ENCODE peak calls at places on chromosomes 3 and 15, in ten cellular contexts. J, O, W, P, N, H, G, F, E and X are unnamed samples.

GRCh38 chr15:69537888-69538287 is 85.3 kb downstream of the RPLP1 start:
- DNase-seq in H (no peak), W (no peak), N (no peak), F (no peak), G (no peak), J (no peak), P (no peak), O (no peak), E (no peak), X (no peak)

GRCh38 chr3:169562988-169563774 is 100.3 kb downstream of the MECOM start:
- DNase-seq in W (no peak), E (no peak), F (no peak), G (no peak), J (no peak), H (no peak), N (peak), O (peak), P (no peak), X (no peak)

GRCh38 chr15:40843885-40844542 is at the start of gene SPINT1:
- DNase-seq in F (no peak), E (no peak), N (peak), O (no peak), G (no peak), P (peak), H (no peak), W (peak), J (no peak), X (peak)

GRCh38 chr15:59406446-59406845 is 31.5 kb upstream of the FAM81A start:
- DNase-seq in E (no peak), W (no peak), P (no peak), O (no peak), G (no peak), F (no peak), N (no peak), H (no peak), J (no peak), X (no peak)

GRCh38 chr15:52783929-52784798 is 6.0 kb downstream of the ONECUT1 start:
- DNase-seq in G (no peak), E (no peak), J (no peak), H (no peak), P (no peak), N (no peak), W (peak), O (no peak), F (no peak), X (no peak)

GRCh38 chr15:83571820-83572707 is 81.9 kb upstream of the ADAMTSL3 start:
- DNase-seq in E (no peak), N (no peak), H (peak), W (no peak), G (peak), P (no peak), F (peak), O (peak), J (no peak), X (no peak)

GRCh38 chr3:156816794-156817741 is 9.1 kb upstream of the LEKR1 start:
- DNase-seq in W (peak), O (peak), E (no peak), G (peak), N (peak), F (peak), P (peak), H (peak), J (peak), X (peak)

GRCh38 chr3:128195802-128196201 is 42.5 kb downstream of the EEFSEC start:
- DNase-seq in F (no peak), O (no peak), W (no peak), E (no peak), N (no peak), J (no peak), P (no peak), G (no peak), H (no peak), X (no peak)

GRCh38 chr3:14570089-14570488 is 29.9 kb upstream of the GRIP2 start:
- DNase-seq in O (no peak), J (no peak), E (no peak), H (no peak), W (no peak), F (no peak), P (no peak), N (no peak), G (peak), X (no peak)

GRCh38 chr15:64667736-64668161 is 107.6 kb downstream of the RBPMS2 start:
- DNase-seq in W (no peak), F (peak), P (no peak), O (no peak), G (no peak), N (no peak), J (no peak), H (peak), E (no peak), X (no peak)

GRCh38 chr15:43273243-43273642 is 6.5 kb upstream of the TGM5 start:
- DNase-seq in P (no peak), J (no peak), N (no peak), F (no peak), H (no peak), W (no peak), G (no peak), E (no peak), O (no peak), X (no peak)

GRCh38 chr3:30044515-30044914 is 561.9 kb upstream of the TGFBR2 start:
- DNase-seq in O (no peak), J (no peak), G (no peak), F (no peak), E (no peak), W (no peak), H (no peak), P (no peak), N (no peak), X (no peak)

GRCh38 chr3:139187648-139188047 is 143.0 kb upstream of the PRR23C start:
- DNase-seq in N (no peak), G (no peak), E (no peak), P (no peak), W (no peak), J (no peak), H (no peak), F (no peak), O (no peak), X (no peak)

GRCh38 chr15:69225355-69226027 is 65.1 kb downstream of the GLCE start:
- DNase-seq in G (no peak), P (no peak), F (peak), H (peak), O (peak), W (no peak), J (no peak), E (no peak), N (no peak), X (no peak)

GRCh38 chr3:43773273-43774104 is 82.8 kb downstream of the ABHD5 start:
- DNase-seq in P (no peak), W (no peak), F (no peak), N (no peak), H (peak), O (peak), G (no peak), J (peak), E (no peak), X (no peak)

GRCh38 chr15:74614744-74615312 is 808 bp upstream of the CLK3 start:
- DNase-seq in H (peak), P (peak), W (peak), E (no peak), O (peak), N (peak), F (no peak), J (peak), G (peak), X (peak)

GRCh38 chr3:64291956-64292355 is 66.7 kb upstream of the PRICKLE2 start:
- DNase-seq in O (peak), E (no peak), W (no peak), J (no peak), F (no peak), H (peak), G (no peak), N (no peak), P (no peak), X (no peak)

GRCh38 chr15:82995076-82995475 is 9.1 kb downstream of the RAMAC start:
- DNase-seq in H (no peak), N (no peak), O (no peak), P (no peak), E (no peak), F (no peak), W (no peak), G (no peak), J (no peak), X (no peak)

GRCh38 chr3:5260992-5261501 is 73.5 kb downstream of the EDEM1 start:
- DNase-seq in E (no peak), O (no peak), F (no peak), H (no peak), J (no peak), W (no peak), G (peak), N (no peak), P (no peak), X (no peak)

GRCh38 chr3:63876260-63876659 is 12.6 kb downstream of the ATXN7 start:
- DNase-seq in G (no peak), J (no peak), F (no peak), H (no peak), N (no peak), O (no peak), P (no peak), E (no peak), W (no peak), X (no peak)

GRCh38 chr3:161890147-161890625 is 393.6 kb downstream of the OTOL1 start:
- DNase-seq in O (peak), F (peak), G (no peak), J (no peak), E (peak), H (peak), N (peak), W (no peak), P (no peak), X (peak)

GRCh38 chr3:8673083-8673737 is 28.6 kb upstream of the SSUH2 start:
- DNase-seq in J (no peak), W (no peak), P (no peak), E (no peak), N (no peak), G (no peak), F (no peak), H (no peak), O (no peak), X (no peak)

GRCh38 chr15:81297147-81297572 is 26.8 kb downstream of the STARD5 start:
- DNase-seq in P (no peak), H (peak), J (no peak), G (no peak), N (no peak), O (peak), E (peak), F (no peak), W (no peak), X (no peak)

GRCh38 chr3:119529883-119530282 is 29.5 kb downstream of the CD80 start:
- DNase-seq in W (no peak), E (no peak), O (peak), H (peak), J (no peak), G (no peak), N (no peak), F (peak), P (no peak), X (no peak)

GRCh38 chr3:8445861-8446260 is 55.8 kb upstream of the LMCD1 start:
- DNase-seq in H (peak), N (no peak), O (peak), E (peak), J (no peak), W (no peak), F (no peak), P (no peak), G (no peak), X (no peak)

GRCh38 chr3:172213168-172213567 is 173.8 kb downstream of the FNDC3B start:
- DNase-seq in P (no peak), O (peak), F (no peak), H (peak), E (peak), J (no peak), G (no peak), W (no peak), N (no peak), X (no peak)

GRCh38 chr15:80371924-80372323 is 32.3 kb upstream of the ARNT2 start:
- DNase-seq in W (no peak), P (no peak), N (no peak), O (no peak), E (no peak), J (no peak), F (no peak), G (no peak), H (no peak), X (no peak)

GRCh38 chr3:183159319-183159718 is 3.2 kb downstream of the LAMP3 start:
- DNase-seq in P (no peak), H (no peak), F (no peak), G (peak), N (no peak), O (no peak), W (no peak), E (no peak), J (no peak), X (no peak)

GRCh38 chr3:129967761-129968160 is 6.8 kb upstream of the TRH start:
- DNase-seq in H (no peak), J (no peak), O (no peak), G (no peak), F (no peak), N (no peak), W (no peak), P (no peak), E (no peak), X (no peak)

GRCh38 chr3:186281172-186281571 is 80.9 kb downstream of the DGKG start:
- DNase-seq in H (peak), P (no peak), O (peak), F (peak), J (no peak), N (no peak), G (no peak), W (no peak), E (peak), X (no peak)

GRCh38 chr15:71588746-71589145 is 221.6 kb upstream of the NR2E3 start:
- DNase-seq in P (no peak), F (peak), H (peak), G (no peak), O (peak), N (no peak), E (no peak), W (no peak), J (no peak), X (no peak)

GRCh38 chr3:19937459-19938362 is 3.7 kb upstream of the EFHB start:
- DNase-seq in P (no peak), N (no peak), H (peak), E (no peak), O (peak), G (no peak), W (no peak), F (no peak), J (no peak), X (no peak)

GRCh38 chr3:23806322-23807160 is 786 bp downstream of the UBE2E1 start:
- DNase-seq in F (peak), O (peak), W (peak), P (peak), J (peak), G (no peak), H (peak), E (no peak), N (peak), X (peak)

GRCh38 chr3:170079466-170080165 is 41.8 kb downstream of the GPR160 start:
- DNase-seq in W (no peak), G (no peak), F (no peak), H (peak), N (no peak), E (no peak), J (no peak), P (no peak), O (peak), X (no peak)

GRCh38 chr3:15271785-15272381 is 60.5 kb downstream of the SH3BP5 start:
- DNase-seq in H (no peak), J (no peak), G (peak), P (peak), N (peak), F (no peak), O (no peak), E (no peak), W (peak), X (peak)

GRCh38 chr15:31350771-31351170 is 24.1 kb downstream of the KLF13 start:
- DNase-seq in E (no peak), N (no peak), J (no peak), W (no peak), H (no peak), P (no peak), F (no peak), O (no peak), G (no peak), X (no peak)